ENCODE peak calls at places on chromosomes 6 and 20, in four cellular contexts. One of them, this sample, is unnamed.

GRCh38 chr6:169832247-169832948 is 81.0 kb downstream of the ERMARD start:
- DNase-seq in A549: no peak
- DNase-seq in H1: no peak
- DNase-seq in stomach: peak; percentile 44
- DNase-seq in this sample: no peak

GRCh38 chr6:73134588-73134987 is 90.7 kb downstream of the KHDC1L start:
- DNase-seq in A549: peak; percentile 56
- DNase-seq in H1: peak; percentile 97
- DNase-seq in stomach: no peak
- DNase-seq in this sample: peak; percentile 81

GRCh38 chr20:41014557-41015088 is 14.0 kb upstream of the TOP1 start:
- DNase-seq in A549: no peak
- DNase-seq in H1: no peak
- DNase-seq in stomach: no peak
- DNase-seq in this sample: no peak

GRCh38 chr6:126748141-126748540 is 370.3 kb upstream of the RSPO3 start:
- DNase-seq in A549: no peak
- DNase-seq in H1: no peak
- DNase-seq in stomach: no peak
- DNase-seq in this sample: no peak

GRCh38 chr6:139388384-139388783 is 13.9 kb upstream of the CITED2 start:
- DNase-seq in A549: no peak
- DNase-seq in H1: no peak
- DNase-seq in stomach: no peak
- DNase-seq in this sample: no peak

GRCh38 chr6:166379800-166380199 is 2.9 kb downstream of the MPC1 start:
- DNase-seq in A549: no peak
- DNase-seq in H1: no peak
- DNase-seq in stomach: peak; percentile 75
- DNase-seq in this sample: peak; percentile 44

GRCh38 chr20:13852321-13852720 is 67.5 kb downstream of the NDUFAF5 start:
- DNase-seq in A549: no peak
- DNase-seq in H1: no peak
- DNase-seq in stomach: no peak
- DNase-seq in this sample: no peak

GRCh38 chr6:44734886-44735630 is 347.6 kb downstream of the CDC5L start:
- DNase-seq in A549: no peak
- DNase-seq in H1: no peak
- DNase-seq in stomach: no peak
- DNase-seq in this sample: no peak

GRCh38 chr6:148577687-148578488 is 168.9 kb upstream of the UST start:
- DNase-seq in A549: peak; percentile 76
- DNase-seq in H1: peak; percentile 74
- DNase-seq in stomach: peak; percentile 68
- DNase-seq in this sample: peak; percentile 72

GRCh38 chr6:136408205-136408604 is 118.6 kb upstream of the BCLAF1 start:
- DNase-seq in A549: peak; percentile 45
- DNase-seq in H1: no peak
- DNase-seq in stomach: no peak
- DNase-seq in this sample: no peak

GRCh38 chr6:4687989-4688947 is 87.9 kb upstream of the CDYL start:
- DNase-seq in A549: peak; percentile 76
- DNase-seq in H1: no peak
- DNase-seq in stomach: no peak
- DNase-seq in this sample: no peak

GRCh38 chr20:2578430-2579192 is 42.2 kb downstream of the TMC2 start:
- DNase-seq in A549: no peak
- DNase-seq in H1: peak; percentile 28
- DNase-seq in stomach: peak; percentile 33
- DNase-seq in this sample: no peak

GRCh38 chr6:90195094-90195793 is 101.4 kb downstream of the BACH2 start:
- DNase-seq in A549: no peak
- DNase-seq in H1: no peak
- DNase-seq in stomach: no peak
- DNase-seq in this sample: no peak

GRCh38 chr6:136641166-136641565 is 90.9 kb upstream of the MAP7 start:
- DNase-seq in A549: no peak
- DNase-seq in H1: no peak
- DNase-seq in stomach: no peak
- DNase-seq in this sample: no peak

GRCh38 chr20:9269280-9269971 is 200.5 kb downstream of the PLCB4 start:
- DNase-seq in A549: no peak
- DNase-seq in H1: no peak
- DNase-seq in stomach: no peak
- DNase-seq in this sample: no peak

GRCh38 chr6:148398244-148398643 is 55.6 kb downstream of the SASH1 start:
- DNase-seq in A549: no peak
- DNase-seq in H1: no peak
- DNase-seq in stomach: no peak
- DNase-seq in this sample: no peak

GRCh38 chr6:4180653-4181255 is 45.4 kb upstream of the ECI2 start:
- DNase-seq in A549: peak; percentile 55
- DNase-seq in H1: no peak
- DNase-seq in stomach: no peak
- DNase-seq in this sample: no peak

GRCh38 chr6:149913085-149913484 is 9.8 kb downstream of the RAET1G start:
- DNase-seq in A549: no peak
- DNase-seq in H1: no peak
- DNase-seq in stomach: no peak
- DNase-seq in this sample: no peak

GRCh38 chr6:41692080-41692675 is 43.2 kb downstream of the TFEB start:
- DNase-seq in A549: no peak
- DNase-seq in H1: no peak
- DNase-seq in stomach: no peak
- DNase-seq in this sample: no peak

GRCh38 chr6:88870728-88871330 is 92.6 kb downstream of the RNGTT start:
- DNase-seq in A549: peak; percentile 49
- DNase-seq in H1: no peak
- DNase-seq in stomach: no peak
- DNase-seq in this sample: no peak

GRCh38 chr6:136607204-136607931 is 57.1 kb upstream of the MAP7 start:
- DNase-seq in A549: no peak
- DNase-seq in H1: no peak
- DNase-seq in stomach: no peak
- DNase-seq in this sample: no peak

GRCh38 chr6:160992323-160993314 is 1.1 kb downstream of the MAP3K4 start:
- DNase-seq in A549: peak; percentile 67
- DNase-seq in H1: peak; percentile 71
- DNase-seq in stomach: peak; percentile 35
- DNase-seq in this sample: peak; percentile 23

GRCh38 chr6:146664871-146665270 is 66.1 kb downstream of the ADGB start:
- DNase-seq in A549: no peak
- DNase-seq in H1: no peak
- DNase-seq in stomach: no peak
- DNase-seq in this sample: no peak

GRCh38 chr6:140499607-140500006 is 1125.2 kb upstream of the CITED2 start:
- DNase-seq in A549: no peak
- DNase-seq in H1: no peak
- DNase-seq in stomach: no peak
- DNase-seq in this sample: no peak

GRCh38 chr6:33851959-33852358 is 48.2 kb upstream of the MLN start:
- DNase-seq in A549: peak; percentile 43
- DNase-seq in H1: peak; percentile 71
- DNase-seq in stomach: no peak
- DNase-seq in this sample: no peak

GRCh38 chr6:235763-236360 is 56.4 kb upstream of the DUSP22 start:
- DNase-seq in A549: no peak
- DNase-seq in H1: no peak
- DNase-seq in stomach: no peak
- DNase-seq in this sample: no peak

GRCh38 chr6:165737396-165737795 is 74.4 kb upstream of the PDE10A start:
- DNase-seq in A549: no peak
- DNase-seq in H1: no peak
- DNase-seq in stomach: no peak
- DNase-seq in this sample: no peak

GRCh38 chr6:701215-701614 is 8.3 kb upstream of the EXOC2 start:
- DNase-seq in A549: no peak
- DNase-seq in H1: no peak
- DNase-seq in stomach: no peak
- DNase-seq in this sample: no peak

GRCh38 chr20:32623667-32624157 is 38.6 kb upstream of the NOL4L start:
- DNase-seq in A549: no peak
- DNase-seq in H1: no peak
- DNase-seq in stomach: peak; percentile 47
- DNase-seq in this sample: no peak

GRCh38 chr6:125888989-125889656 is 67.4 kb upstream of the HINT3 start:
- DNase-seq in A549: peak; percentile 61
- DNase-seq in H1: no peak
- DNase-seq in stomach: no peak
- DNase-seq in this sample: no peak

DNA sequence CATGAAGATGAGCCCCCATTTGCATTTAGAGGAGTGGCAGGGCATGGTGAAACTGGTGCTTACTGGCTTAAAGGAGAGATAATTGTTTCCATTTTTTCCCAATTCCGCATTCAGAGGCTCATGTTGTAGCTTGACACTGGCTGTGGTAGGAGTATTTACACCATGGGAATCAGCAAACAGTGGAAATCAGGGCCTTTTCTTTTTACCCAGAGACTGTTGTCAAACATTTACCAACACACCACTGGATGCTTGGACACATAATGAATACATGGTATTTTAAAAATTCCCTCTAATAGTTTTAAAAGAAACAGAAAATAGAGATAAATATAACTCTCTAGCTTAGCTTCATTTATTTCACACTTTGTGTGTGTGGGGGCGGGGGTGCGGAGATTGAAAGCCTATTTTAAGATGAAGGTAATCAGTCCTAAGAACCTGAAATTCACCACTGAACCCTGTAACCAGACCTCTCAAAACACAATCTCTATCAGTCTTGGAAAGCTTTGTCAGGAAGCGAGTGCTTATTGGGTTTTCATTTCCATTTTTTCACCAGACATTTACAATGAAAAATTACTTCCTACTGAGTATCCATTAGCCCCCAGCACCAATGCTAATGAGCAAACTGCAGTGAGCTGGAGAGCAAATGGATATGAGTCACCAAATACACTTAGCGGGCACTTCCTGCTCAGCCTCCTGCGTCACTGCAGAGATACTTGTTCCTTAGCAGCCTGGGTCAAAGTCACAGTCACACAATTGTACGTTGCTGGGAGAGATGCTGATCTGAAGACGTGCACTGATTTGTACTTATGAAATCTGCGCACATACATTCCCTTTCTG is 532.0 kb downstream of the BCKDHB start:
- DNase-seq in A549: peak; percentile 93
- DNase-seq in H1: no peak
- DNase-seq in stomach: peak; percentile 53
- DNase-seq in this sample: no peak
- H3K27ac ChIP-seq in A549: peak overlapping the region; percentile 77
- H3K27ac ChIP-seq in H1: no peak overlapping the region
- H3K27ac ChIP-seq in stomach: peak overlapping the region; percentile 56
- H3K27ac ChIP-seq in this sample: no peak overlapping the region

GRCh38 chr20:37077009-37077408 is 18.8 kb downstream of the RBL1 start:
- DNase-seq in A549: no peak
- DNase-seq in H1: no peak
- DNase-seq in stomach: no peak
- DNase-seq in this sample: no peak
- TF ChIP-seq POLR2A in A549: no peak
- TF ChIP-seq POLR2A in H1: no peak
- TF ChIP-seq POLR2A in stomach: no peak
- TF ChIP-seq POLR2A in this sample: no peak

GRCh38 chr20:38973107-38973506 is 11.0 kb downstream of the DHX35 start:
- DNase-seq in A549: no peak
- DNase-seq in H1: no peak
- DNase-seq in stomach: no peak
- DNase-seq in this sample: no peak

GRCh38 chr20:38970302-38970701 is 8.2 kb downstream of the DHX35 start:
- DNase-seq in A549: peak; percentile 13
- DNase-seq in H1: no peak
- DNase-seq in stomach: no peak
- DNase-seq in this sample: no peak

GRCh38 chr20:38975539-38976120 is 13.5 kb downstream of the DHX35 start:
- DNase-seq in A549: no peak
- DNase-seq in H1: no peak
- DNase-seq in stomach: no peak
- DNase-seq in this sample: no peak

GRCh38 chr20:38969708-38970107 is 7.6 kb downstream of the DHX35 start:
- DNase-seq in A549: no peak
- DNase-seq in H1: no peak
- DNase-seq in stomach: no peak
- DNase-seq in this sample: no peak

GRCh38 chr20:38973546-38974120 is 11.5 kb downstream of the DHX35 start:
- DNase-seq in A549: no peak
- DNase-seq in H1: no peak
- DNase-seq in stomach: peak; percentile 55
- DNase-seq in this sample: no peak
- H3K27ac ChIP-seq in A549: no peak overlapping the region
- H3K27ac ChIP-seq in H1: no peak overlapping the region
- H3K27ac ChIP-seq in stomach: peak overlapping the region; percentile 42
- H3K27ac ChIP-seq in this sample: no peak overlapping the region

GRCh38 chr20:33668791-33669155 is 2.0 kb downstream of the ACTL10 start:
- DNase-seq in A549: no peak
- DNase-seq in H1: no peak
- DNase-seq in stomach: no peak
- DNase-seq in this sample: no peak

GRCh38 chr20:33667245-33668086 is 723 bp downstream of the ACTL10 start:
- DNase-seq in A549: no peak
- DNase-seq in H1: no peak
- DNase-seq in stomach: peak; percentile 79
- DNase-seq in this sample: peak; percentile 55

GRCh38 chr20:33664762-33665144 is 2.0 kb upstream of the ACTL10 start:
- DNase-seq in A549: no peak
- DNase-seq in H1: no peak
- DNase-seq in stomach: no peak
- DNase-seq in this sample: no peak

GRCh38 chr20:33668087-33668790 is 1.5 kb downstream of the ACTL10 start:
- DNase-seq in A549: peak; percentile 51
- DNase-seq in H1: peak; percentile 92
- DNase-seq in stomach: peak; percentile 88
- DNase-seq in this sample: peak; percentile 77

DNA sequence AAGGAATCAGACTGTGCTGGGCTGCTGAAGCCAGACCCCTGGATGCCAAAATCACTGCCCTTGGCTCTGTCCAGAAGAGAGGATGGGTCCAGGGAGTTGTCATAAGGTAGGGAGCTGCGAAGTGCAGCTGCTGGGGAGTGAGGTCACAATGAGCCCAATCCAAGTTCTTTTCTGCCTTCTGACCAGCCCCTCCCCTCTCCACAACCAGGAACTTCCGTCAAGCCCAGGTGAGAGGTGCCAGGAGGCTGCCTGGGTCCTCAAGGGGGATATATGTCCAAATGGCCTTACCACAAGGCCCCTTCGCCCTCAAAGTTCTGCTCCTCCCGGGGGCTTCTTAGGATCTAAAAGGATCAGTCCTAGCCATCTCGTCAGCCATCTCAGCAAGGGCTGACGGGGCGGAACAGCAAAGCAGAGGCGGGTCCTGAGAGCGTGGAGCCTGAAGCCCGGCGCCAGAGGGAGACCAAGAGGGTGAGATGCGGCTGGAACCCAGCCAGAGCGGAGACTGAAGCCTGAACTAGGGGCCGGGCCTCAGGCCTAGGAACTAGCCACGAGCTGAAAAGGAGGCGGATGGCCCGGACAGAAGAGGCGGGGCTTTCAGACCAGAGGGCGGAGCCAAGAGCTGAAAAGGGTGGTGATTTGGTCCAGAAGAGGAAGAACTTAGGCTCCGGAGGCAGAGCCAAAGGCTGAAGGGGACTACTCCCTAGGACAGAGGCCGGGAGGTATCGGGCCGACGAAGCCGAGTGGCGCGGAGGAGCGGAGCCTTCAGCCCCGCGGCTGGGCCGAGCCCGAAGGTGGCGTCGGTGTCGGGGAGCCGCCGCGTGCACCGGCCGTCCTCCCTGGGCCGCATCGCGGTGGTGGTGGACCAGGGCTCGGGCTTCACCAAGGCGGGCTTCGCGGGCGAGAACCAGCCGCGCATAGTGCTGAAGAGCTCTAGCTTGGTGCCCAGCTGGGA is at the start of gene ACTL10:
- DNase-seq in A549: no peak
- DNase-seq in H1: peak; percentile 79
- DNase-seq in stomach: peak; percentile 99
- DNase-seq in this sample: peak; percentile 85
- TF ChIP-seq POLR2A in A549: no peak
- TF ChIP-seq POLR2A in H1: no peak
- TF ChIP-seq POLR2A in stomach: peak; percentile 82
- TF ChIP-seq POLR2A in this sample: peak; percentile 58